ENCODE peak calls at places on chromosomes 16 and 17, in five cellular contexts. O is HepG2, I is GM12878, D is K562, F is upper lobe of left lung. P is an unnamed sample.

GRCh38 chr17:79699386-79700036 is 31.2 kb upstream of the ENPP7 start:
- ATAC-seq in O (no peak), I (no peak), D (peak; percentile 82), F (no peak), P (no peak)

GRCh38 chr17:44280383-44280782 is 12.4 kb upstream of the SLC4A1 start:
- ATAC-seq in O (peak; percentile 58), I (peak; percentile 13), D (no peak), F (peak; percentile 6), P (no peak)

GRCh38 chr16:10668322-10669045 is 26.2 kb downstream of the TEKT5 start:
- ATAC-seq in O (peak; percentile 98), I (peak; percentile 82), D (peak; percentile 86), F (peak; percentile 51), P (no peak)

GRCh38 chr16:66936462-66936861 is 1.1 kb downstream of the CES2 start:
- ATAC-seq in O (no peak), I (no peak), D (no peak), F (no peak), P (no peak)

GRCh38 chr16:52914428-52914827 is 138.3 kb downstream of the CHD9NB start:
- ATAC-seq in O (peak; percentile 69), I (peak; percentile 45), D (no peak), F (no peak), P (no peak)

GRCh38 chr16:85915125-85915845 is 16.3 kb downstream of the IRF8 start:
- ATAC-seq in O (peak; percentile 12), I (no peak), D (no peak), F (no peak), P (no peak)

GRCh38 chr16:84184775-84185174 is 2.1 kb downstream of the TAF1C start:
- ATAC-seq in O (no peak), I (no peak), D (no peak), F (no peak), P (no peak)

GRCh38 chr17:17562145-17562529 is 29.4 kb downstream of the PEMT start:
- ATAC-seq in O (no peak), I (no peak), D (no peak), F (no peak), P (no peak)

GRCh38 chr17:933168-934083 is 46.1 kb downstream of the NXN start:
- ATAC-seq in O (no peak), I (no peak), D (peak; percentile 31), F (peak; percentile 74), P (peak; percentile 23)
- TF ChIP-seq EP300 in O (no peak), I (no peak), D (no peak), F (peak; percentile 16), P (no peak)

DNA sequence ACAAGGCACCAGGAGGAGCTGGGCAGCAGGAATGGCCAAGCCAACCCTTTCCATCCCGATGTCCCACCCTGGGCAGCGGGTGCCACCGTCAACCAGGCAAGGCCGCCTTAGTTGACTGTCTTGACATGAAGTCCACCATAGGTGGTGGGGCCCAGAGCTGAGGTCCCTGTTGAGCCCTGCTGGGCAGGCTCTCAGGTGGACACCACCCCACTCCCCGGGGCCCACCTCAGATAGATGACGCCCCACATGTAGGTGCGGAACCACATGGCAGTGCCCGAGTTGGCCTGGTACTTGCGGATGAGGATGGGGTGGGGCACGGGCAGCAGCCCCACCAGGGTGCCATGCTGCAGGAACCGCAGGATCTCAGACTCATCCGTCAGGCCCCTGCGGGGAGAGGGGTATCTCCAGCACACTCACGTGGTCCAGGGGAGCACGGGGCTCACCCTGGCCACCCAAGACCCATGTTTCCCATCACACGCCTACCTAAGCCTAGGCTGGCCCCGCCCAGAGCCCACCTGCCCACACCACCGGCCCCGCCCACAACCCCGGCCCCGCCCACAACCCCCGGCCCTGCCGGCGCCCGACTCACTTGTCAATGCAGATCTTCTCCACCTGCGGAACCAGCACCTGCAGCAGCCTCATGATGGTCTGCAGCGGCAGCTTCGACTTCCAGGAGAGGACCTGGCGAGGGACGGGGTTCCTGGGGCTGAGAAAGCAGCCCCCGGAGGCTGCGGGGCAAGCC is 16.2 kb downstream of the OTOP3 start:
- ATAC-seq in O (no peak), I (no peak), D (no peak), F (no peak), P (no peak)
- TF ChIP-seq POLR2AphosphoS5 in O (no peak), I (no peak), D (no peak), F (no peak), P (no peak)

DNA sequence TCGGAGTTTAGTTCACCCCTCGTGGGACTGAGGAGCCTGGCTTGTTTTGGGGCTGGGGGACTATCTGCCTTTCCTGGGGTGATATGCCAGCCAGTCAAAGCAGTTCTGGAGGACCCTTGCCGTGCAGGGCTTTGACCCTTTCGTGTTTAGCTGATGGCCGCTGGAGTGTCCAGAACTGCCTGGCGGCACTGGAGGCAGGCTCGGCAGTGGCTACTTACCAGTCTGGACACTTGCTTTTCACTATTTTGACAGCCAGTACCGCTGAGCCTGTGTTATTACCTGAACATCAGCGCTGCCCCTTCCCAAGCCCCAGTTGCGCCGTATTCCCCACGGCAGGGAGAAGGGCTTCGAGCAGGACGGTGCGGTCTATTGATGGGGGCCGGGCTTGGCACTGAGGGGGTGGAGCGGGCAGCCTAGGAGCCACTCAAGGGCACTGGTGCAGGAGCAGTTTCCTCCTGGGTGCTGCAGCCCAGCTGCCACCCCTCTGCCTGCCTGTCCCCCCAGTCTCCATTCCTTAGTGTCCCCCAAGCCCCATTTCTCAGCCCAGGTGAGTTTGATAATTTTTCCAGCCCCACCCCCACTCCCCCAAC is 18.6 kb downstream of the CCDC92B start:
- ATAC-seq in O (peak; percentile 54), I (no peak), D (no peak), F (no peak), P (no peak)
- TF ChIP-seq CTCF in O (no peak), I (no peak), D (no peak), F (no peak), P (no peak)

GRCh38 chr16:13957197-13958078 is 37.5 kb downstream of the ERCC4 start:
- ATAC-seq in O (peak; percentile 94), I (peak; percentile 84), D (peak; percentile 94), F (peak; percentile 96), P (peak; percentile 97)
- TF ChIP-seq EP300 in O (peak; percentile 72), I (peak; percentile 31), D (peak; percentile 54), F (no peak), P (no peak)

DNA sequence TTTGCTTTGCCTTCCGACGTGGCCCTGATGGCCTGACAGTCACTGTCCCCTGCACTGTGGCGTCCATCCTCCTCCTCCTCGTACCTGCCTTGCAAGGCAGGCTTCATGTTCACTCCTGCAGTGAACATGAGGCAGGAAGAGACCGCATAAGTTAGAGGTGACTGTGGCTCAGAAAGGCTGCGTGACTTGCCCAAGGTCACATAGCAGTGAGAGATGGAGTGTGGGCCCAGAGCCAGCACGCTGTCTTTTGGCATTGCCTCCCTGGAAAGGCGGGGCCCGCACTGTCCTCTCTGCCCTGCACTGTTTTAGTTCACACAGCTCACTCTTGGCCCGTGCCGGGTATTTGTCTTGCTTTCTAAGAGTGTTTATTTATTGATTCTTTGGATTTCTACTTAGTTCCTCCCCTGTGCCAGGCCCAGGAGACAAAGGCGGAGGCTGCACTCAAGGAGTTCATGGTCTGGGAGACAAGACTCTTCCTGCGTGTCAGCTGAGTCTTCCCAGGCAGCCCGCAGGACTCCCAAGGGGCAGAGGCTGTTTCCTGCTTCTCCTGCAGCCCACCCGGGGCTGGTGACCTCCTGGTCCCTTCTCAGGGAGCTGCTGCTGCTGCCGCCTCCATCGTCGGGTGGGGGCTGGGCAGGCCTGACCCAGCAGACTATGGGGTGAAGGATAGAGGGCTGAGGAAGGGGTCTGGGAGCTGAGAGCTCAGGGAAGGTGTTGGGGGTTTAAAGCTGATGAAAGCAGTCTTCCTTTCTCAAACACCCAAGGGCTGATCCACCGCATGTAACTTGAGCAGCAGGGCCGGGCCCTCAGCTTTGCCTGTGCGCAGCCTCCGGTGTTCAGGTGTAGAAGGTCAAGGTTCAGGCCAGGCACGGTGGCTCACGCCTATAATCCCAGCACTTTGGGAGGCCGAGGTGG is 12.7 kb downstream of the CYGB start:
- ATAC-seq in O (peak; percentile 53), I (no peak), D (no peak), F (no peak), P (no peak)
- TF ChIP-seq POLR2AphosphoS5 in O (no peak), I (no peak), D (no peak), F (no peak), P (no peak)